ENCODE peak calls at places on chromosomes 5 and 9, in four cellular contexts. One of them, this sample, is unnamed.
A peak's percentile ranks its signal among the peaks of the same experiment; 100 is the strongest.

GRCh38 chr5:163473613-163474243 is 13.3 kb downstream of the HMMR start:
- DNase-seq in K562: no peak
- DNase-seq in A549: peak; percentile 18
- DNase-seq in H1: no peak
- DNase-seq in this sample: no peak

GRCh38 chr9:104911029-104911607 is 16.8 kb downstream of the ABCA1 start:
- DNase-seq in K562: no peak
- DNase-seq in A549: no peak
- DNase-seq in H1: no peak
- DNase-seq in this sample: peak; percentile 43

GRCh38 chr5:115986358-115986757 is 24.1 kb downstream of the LVRN start:
- DNase-seq in K562: no peak
- DNase-seq in A549: no peak
- DNase-seq in H1: no peak
- DNase-seq in this sample: no peak

GRCh38 chr5:56640763-56641406 is 174.5 kb upstream of the MAP3K1 start:
- DNase-seq in K562: no peak
- DNase-seq in A549: no peak
- DNase-seq in H1: no peak
- DNase-seq in this sample: no peak

GRCh38 chr5:176677209-176677931 is 30.1 kb downstream of the TSPAN17 start:
- DNase-seq in K562: no peak
- DNase-seq in A549: no peak
- DNase-seq in H1: no peak
- DNase-seq in this sample: peak; percentile 62

GRCh38 chr9:1083325-1083913 is 33.3 kb downstream of the DMRT2 start:
- DNase-seq in K562: no peak
- DNase-seq in A549: peak; percentile 15
- DNase-seq in H1: peak; percentile 59
- DNase-seq in this sample: no peak

GRCh38 chr5:67262956-67263355 is 66.4 kb upstream of the CD180 start:
- DNase-seq in K562: no peak
- DNase-seq in A549: no peak
- DNase-seq in H1: no peak
- DNase-seq in this sample: no peak

GRCh38 chr9:110758201-110758600 is 89.6 kb downstream of the MUSK start:
- DNase-seq in K562: no peak
- DNase-seq in A549: no peak
- DNase-seq in H1: no peak
- DNase-seq in this sample: no peak

GRCh38 chr9:136762915-136763648 is 1.2 kb downstream of the LCN15 start:
- DNase-seq in K562: peak; percentile 97
- DNase-seq in A549: peak; percentile 49
- DNase-seq in H1: peak; percentile 96
- DNase-seq in this sample: peak; percentile 30

GRCh38 chr9:72579880-72580570 is 58.6 kb downstream of the TMC1 start:
- DNase-seq in K562: peak; percentile 17
- DNase-seq in A549: no peak
- DNase-seq in H1: no peak
- DNase-seq in this sample: no peak

GRCh38 chr9:20805766-20806165 is 121.7 kb downstream of the FOCAD start:
- DNase-seq in K562: no peak
- DNase-seq in A549: no peak
- DNase-seq in H1: no peak
- DNase-seq in this sample: no peak

GRCh38 chr5:169152946-169153345 is 148.0 kb downstream of the SLIT3 start:
- DNase-seq in K562: no peak
- DNase-seq in A549: no peak
- DNase-seq in H1: no peak
- DNase-seq in this sample: no peak

GRCh38 chr5:156121834-156122386 is 205.1 kb upstream of the SGCD start:
- DNase-seq in K562: no peak
- DNase-seq in A549: no peak
- DNase-seq in H1: no peak
- DNase-seq in this sample: no peak

GRCh38 chr5:75052461-75053285 is at the start of gene GCNT4:
- DNase-seq in K562: no peak
- DNase-seq in A549: peak; percentile 29
- DNase-seq in H1: peak; percentile 69
- DNase-seq in this sample: no peak

GRCh38 chr5:174309131-174309845 is 263.8 kb downstream of the NSG2 start:
- DNase-seq in K562: no peak
- DNase-seq in A549: no peak
- DNase-seq in H1: peak; percentile 41
- DNase-seq in this sample: no peak

GRCh38 chr5:123364443-123364842 is 58.8 kb downstream of the CEP120 start:
- DNase-seq in K562: no peak
- DNase-seq in A549: no peak
- DNase-seq in H1: no peak
- DNase-seq in this sample: no peak

DNA sequence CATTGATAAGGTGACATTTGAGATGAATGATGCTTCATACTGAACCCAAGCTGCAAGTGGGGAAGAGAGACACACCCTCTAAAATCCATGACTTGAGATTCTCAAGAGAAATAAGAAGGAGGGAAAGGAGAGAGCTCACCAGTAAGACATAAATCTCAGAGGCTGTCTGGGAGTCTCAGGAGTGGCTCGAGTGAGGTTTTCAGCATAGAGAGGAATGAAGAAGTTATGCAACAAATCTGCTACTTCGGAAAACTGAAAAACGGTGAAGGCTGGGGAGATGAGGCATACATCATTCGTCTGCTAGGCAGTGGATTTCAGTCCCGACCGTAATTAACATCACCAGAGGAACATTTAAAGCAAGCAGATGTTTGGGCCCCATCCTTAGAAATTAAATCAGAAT is 31.8 kb upstream of the FREM1 start:
- DNase-seq in K562: no peak
- DNase-seq in A549: no peak
- DNase-seq in H1: no peak
- DNase-seq in this sample: no peak
- TF ChIP-seq RNF2 in K562: no peak
- TF ChIP-seq RNF2 in A549: no peak
- TF ChIP-seq RNF2 in H1: no peak
- TF ChIP-seq RNF2 in this sample: no peak

GRCh38 chr9:120740135-120740534 is 25.9 kb upstream of the MEGF9 start:
- DNase-seq in K562: no peak
- DNase-seq in A549: no peak
- DNase-seq in H1: no peak
- DNase-seq in this sample: no peak

GRCh38 chr9:120737411-120737810 is 23.1 kb upstream of the MEGF9 start:
- DNase-seq in K562: no peak
- DNase-seq in A549: no peak
- DNase-seq in H1: no peak
- DNase-seq in this sample: no peak

GRCh38 chr9:120741701-120742100 is 27.4 kb upstream of the MEGF9 start:
- DNase-seq in K562: no peak
- DNase-seq in A549: no peak
- DNase-seq in H1: no peak
- DNase-seq in this sample: no peak

GRCh38 chr9:120745278-120745677 is 31.0 kb upstream of the MEGF9 start:
- DNase-seq in K562: no peak
- DNase-seq in A549: no peak
- DNase-seq in H1: no peak
- DNase-seq in this sample: no peak

DNA sequence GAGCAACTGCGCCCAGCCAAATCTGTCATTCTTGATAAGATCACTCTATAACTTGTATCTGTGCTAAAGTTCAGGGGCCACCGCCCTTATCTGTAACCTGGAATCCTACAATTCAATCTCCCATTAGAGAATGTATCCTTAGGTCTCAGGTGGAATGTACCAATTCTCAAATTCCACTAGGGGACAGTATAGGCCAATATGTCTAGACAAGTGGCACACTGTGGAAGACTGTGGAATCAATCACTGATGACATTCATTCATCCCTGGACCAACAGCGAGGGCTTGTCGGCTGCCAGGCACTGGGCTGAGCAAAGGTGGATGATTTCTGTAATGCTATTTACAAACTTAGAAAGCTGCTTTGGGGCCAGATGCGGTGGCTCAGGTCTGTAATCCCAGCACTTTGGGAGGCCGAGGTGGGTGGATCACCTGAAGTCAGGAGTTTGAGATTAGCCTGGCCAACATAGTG is 28.7 kb upstream of the MEGF9 start:
- DNase-seq in K562: peak; percentile 38
- DNase-seq in A549: peak; percentile 71
- DNase-seq in H1: no peak
- DNase-seq in this sample: peak; percentile 70
- TF ChIP-seq CHD2 in K562: no peak
- TF ChIP-seq CHD2 in A549: no peak
- TF ChIP-seq CHD2 in H1: no peak
- TF ChIP-seq CHD2 in this sample: no peak

GRCh38 chr5:78364005-78364404 is 3.6 kb downstream of the SCAMP1 start:
- DNase-seq in K562: no peak
- DNase-seq in A549: no peak
- DNase-seq in H1: no peak
- DNase-seq in this sample: no peak

GRCh38 chr5:78359831-78360673 is at the start of gene SCAMP1:
- DNase-seq in K562: peak; percentile 92
- DNase-seq in A549: peak; percentile 92
- DNase-seq in H1: peak; percentile 99
- DNase-seq in this sample: peak; percentile 77

GRCh38 chr5:78360674-78361225 is 333 bp downstream of the SCAMP1 start:
- DNase-seq in K562: peak; percentile 68
- DNase-seq in A549: peak; percentile 62
- DNase-seq in H1: peak; percentile 72
- DNase-seq in this sample: no peak

GRCh38 chr5:78362220-78362619 is 1.8 kb downstream of the SCAMP1 start:
- DNase-seq in K562: no peak
- DNase-seq in A549: no peak
- DNase-seq in H1: no peak
- DNase-seq in this sample: no peak

DNA sequence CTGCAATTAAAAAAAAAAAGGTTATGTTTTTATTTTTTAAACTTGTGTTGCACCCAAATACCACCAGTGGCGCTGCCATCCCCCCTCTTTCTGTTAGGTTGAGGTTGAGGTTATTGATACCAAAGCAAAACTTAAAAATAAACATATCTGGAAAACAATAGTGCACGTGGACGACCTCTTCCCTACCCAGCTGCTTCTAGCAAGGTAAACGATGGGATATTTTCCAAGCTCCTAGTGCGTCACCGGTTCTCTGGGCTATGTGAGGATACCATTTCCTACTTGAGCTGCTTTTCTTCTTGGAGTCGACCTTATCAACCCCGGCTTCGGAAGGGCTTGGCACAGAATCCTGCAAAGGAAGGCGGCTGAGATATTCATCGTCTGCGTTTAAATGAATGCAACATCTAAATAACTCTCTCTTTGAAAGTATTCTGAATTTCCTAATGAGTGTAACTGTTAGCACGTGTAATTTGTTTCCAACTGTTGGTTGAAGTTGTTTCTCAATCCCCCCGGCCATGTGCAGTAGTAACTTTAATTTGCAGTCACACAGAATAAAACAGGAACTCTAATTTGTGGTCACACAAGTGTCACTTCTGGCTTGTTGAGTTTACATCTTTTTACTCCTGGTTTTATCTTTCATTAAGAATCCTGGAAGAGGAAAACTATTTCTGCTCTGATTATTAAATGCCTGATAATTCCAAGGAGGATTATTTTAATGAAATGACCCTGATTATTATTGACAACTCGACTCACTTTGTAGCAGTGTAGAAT is 993 bp downstream of the SCAMP1 start:
- DNase-seq in K562: peak; percentile 28
- DNase-seq in A549: peak; percentile 55
- DNase-seq in H1: no peak
- DNase-seq in this sample: peak; percentile 51
- TF ChIP-seq RNF2 in K562: no peak
- TF ChIP-seq RNF2 in A549: no peak
- TF ChIP-seq RNF2 in H1: no peak
- TF ChIP-seq RNF2 in this sample: no peak

GRCh38 chr5:58670620-58671019 is 87.7 kb downstream of the RAB3C start:
- DNase-seq in K562: no peak
- DNase-seq in A549: no peak
- DNase-seq in H1: no peak
- DNase-seq in this sample: no peak
- TF ChIP-seq CHD2 in K562: no peak
- TF ChIP-seq CHD2 in A549: no peak
- TF ChIP-seq CHD2 in H1: no peak
- TF ChIP-seq CHD2 in this sample: no peak

DNA sequence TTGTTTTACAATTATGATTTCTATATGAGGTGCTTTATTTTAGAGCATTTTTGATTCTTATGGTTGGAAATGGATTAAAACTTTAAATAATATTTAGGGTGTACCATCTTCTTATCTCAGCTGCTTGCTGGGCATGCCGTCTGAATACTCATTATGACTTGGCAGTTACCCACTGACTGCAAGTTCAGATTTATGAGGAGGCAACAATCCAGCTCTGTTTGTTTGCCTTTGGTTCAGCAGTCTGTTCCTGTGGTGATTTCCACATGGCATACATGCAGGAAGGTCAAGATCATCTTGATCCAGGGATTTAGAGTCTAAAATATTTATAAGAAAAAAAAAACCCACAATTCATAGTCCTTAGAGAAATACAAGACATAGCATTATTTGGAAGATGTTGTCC is 1254.5 kb upstream of the NUDT12 start:
- DNase-seq in K562: no peak
- DNase-seq in A549: no peak
- DNase-seq in H1: no peak
- DNase-seq in this sample: no peak
- TF ChIP-seq RNF2 in K562: no peak
- TF ChIP-seq RNF2 in A549: no peak
- TF ChIP-seq RNF2 in H1: no peak
- TF ChIP-seq RNF2 in this sample: no peak

GRCh38 chr9:103837940-103838339 is 256.2 kb upstream of the SMC2 start:
- DNase-seq in K562: no peak
- DNase-seq in A549: no peak
- DNase-seq in H1: no peak
- DNase-seq in this sample: no peak

GRCh38 chr9:103839197-103839596 is 254.9 kb upstream of the SMC2 start:
- DNase-seq in K562: no peak
- DNase-seq in A549: no peak
- DNase-seq in H1: no peak
- DNase-seq in this sample: no peak
- TF ChIP-seq CHD2 in K562: no peak
- TF ChIP-seq CHD2 in A549: no peak
- TF ChIP-seq CHD2 in H1: no peak
- TF ChIP-seq CHD2 in this sample: no peak

DNA sequence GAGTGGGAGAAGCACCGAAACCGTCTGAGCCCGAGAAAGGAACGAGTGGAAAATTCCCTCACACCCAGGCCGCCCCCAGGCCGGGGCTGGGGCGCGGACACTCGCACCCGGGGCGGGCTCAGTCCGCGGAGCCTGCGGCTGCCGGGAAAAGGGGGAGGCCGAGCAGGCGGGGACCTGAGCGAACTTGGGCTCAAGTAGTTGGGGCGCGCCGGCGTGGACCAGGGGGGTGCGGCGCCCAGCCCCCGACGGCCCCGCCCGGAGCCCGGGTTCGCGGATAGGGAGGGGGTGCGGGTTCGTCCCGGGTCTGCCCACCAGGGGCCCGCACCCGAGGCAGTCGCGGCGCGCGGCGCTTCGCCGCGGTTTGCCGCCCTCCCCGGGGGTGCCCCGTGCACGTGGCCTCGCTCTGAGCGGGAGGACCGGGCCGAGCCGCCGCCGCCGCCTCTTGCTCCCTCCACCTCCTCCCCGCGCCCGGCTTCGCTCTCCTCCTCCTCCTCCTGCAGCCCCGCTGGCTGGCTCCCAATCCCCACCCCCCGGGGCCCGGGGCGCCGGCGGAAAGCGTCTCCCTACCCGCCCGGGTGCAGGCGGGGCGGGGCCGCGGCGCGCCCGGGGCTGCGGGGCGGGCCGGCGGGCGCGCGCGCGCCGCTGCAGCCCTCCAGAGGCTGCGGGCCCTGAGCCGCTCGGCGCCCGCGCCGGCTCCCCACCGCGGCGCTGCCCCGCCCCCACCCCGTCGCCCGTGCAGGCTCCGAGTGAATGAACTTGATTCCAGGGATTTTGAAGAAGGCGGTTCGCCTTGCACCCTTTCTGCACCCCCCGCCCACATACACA is 1.2 kb upstream of the NFIB start:
- DNase-seq in K562: peak; percentile 70
- DNase-seq in A549: peak; percentile 70
- DNase-seq in H1: peak; percentile 84
- DNase-seq in this sample: peak; percentile 38
- TF ChIP-seq RNF2 in K562: no peak
- TF ChIP-seq RNF2 in A549: no peak
- TF ChIP-seq RNF2 in H1: no peak
- TF ChIP-seq RNF2 in this sample: peak; percentile 71